ENCODE peak calls at places on chromosomes 1 and 21, in eight cellular contexts. R is nephron progenitor cell; E is islet precursor cell; A is NCI-H82; O is ELF-1; H is HT1080; Z is stimulated activated CD4-positive, alpha-beta T cell treated with anti-CD3 and anti-CD28 coated beads, Interleukin-1b, Interleukin-23, amount 100 ng/mL, for 4 hours; T is NCI-H1694 treated with DMSO at 0.1 percent for 48 hours. J is an unnamed sample.

GRCh38 chr1:151292207-151293030 is 10.3 kb downstream of the ZNF687 start:
- DNase-seq in R (no peak), E (no peak), A (peak; percentile 26), O (no peak), H (no peak), Z (no peak), T (peak; percentile 66), J (no peak)

GRCh38 chr21:38165466-38166213 is 91.2 kb upstream of the KCNJ15 start:
- DNase-seq in R (no peak), E (no peak), A (no peak), O (no peak), H (no peak), Z (no peak), T (peak; percentile 42), J (no peak)

GRCh38 chr1:234925440-234926251 is 203.0 kb downstream of the TOMM20 start:
- DNase-seq in R (no peak), E (peak; percentile 96), A (no peak), O (peak; percentile 77), H (peak; percentile 99), Z (no peak), T (no peak), J (no peak)

GRCh38 chr1:1399870-1400575 is 888 bp upstream of the CCNL2 start:
- DNase-seq in R (no peak), E (no peak), A (peak; percentile 75), O (peak; percentile 47), H (no peak), Z (no peak), T (no peak), J (peak; percentile 52)

GRCh38 chr1:155697046-155697445 is 8.2 kb downstream of the DAP3 start:
- DNase-seq in R (no peak), E (no peak), A (peak; percentile 15), O (no peak), H (no peak), Z (no peak), T (no peak), J (no peak)

GRCh38 chr21:30044447-30045064 is 104.8 kb upstream of the GRIK1 start:
- DNase-seq in R (peak; percentile 37), E (no peak), A (peak; percentile 53), O (no peak), H (no peak), Z (no peak), T (peak; percentile 11), J (no peak)

GRCh38 chr1:18463984-18464664 is 16.6 kb upstream of the KLHDC7A start:
- DNase-seq in R (no peak), E (no peak), A (no peak), O (no peak), H (no peak), Z (no peak), T (no peak), J (no peak)

GRCh38 chr1:198845851-198846250 is 207.0 kb downstream of the PTPRC start:
- DNase-seq in R (no peak), E (no peak), A (no peak), O (no peak), H (peak; percentile 66), Z (no peak), T (no peak), J (no peak)

GRCh38 chr1:9996624-9997582 is at the start of gene RBP7:
- DNase-seq in R (peak; percentile 51), E (peak; percentile 67), A (peak; percentile 70), O (peak; percentile 24), H (no peak), Z (peak; percentile 2), T (no peak), J (peak; percentile 42)

GRCh38 chr1:37726191-37726590 is 33.9 kb downstream of the CDCA8 start:
- DNase-seq in R (no peak), E (peak; percentile 49), A (peak; percentile 50), O (no peak), H (no peak), Z (no peak), T (no peak), J (no peak)

GRCh38 chr1:119279441-119280415 is 88.9 kb upstream of the HAO2 start:
- DNase-seq in R (no peak), E (no peak), A (peak; percentile 34), O (no peak), H (peak; percentile 88), Z (no peak), T (no peak), J (no peak)

GRCh38 chr1:183070923-183071618 is 47.9 kb downstream of the LAMC1 start:
- DNase-seq in R (no peak), E (no peak), A (no peak), O (no peak), H (peak; percentile 76), Z (no peak), T (no peak), J (no peak)

GRCh38 chr1:185998391-185998790 is 264.2 kb downstream of the HMCN1 start:
- DNase-seq in R (no peak), E (no peak), A (peak; percentile 44), O (peak; percentile 1), H (no peak), Z (no peak), T (no peak), J (no peak)

GRCh38 chr1:28878796-28879195 is 35.6 kb upstream of the EPB41 start:
- DNase-seq in R (no peak), E (no peak), A (no peak), O (no peak), H (no peak), Z (no peak), T (no peak), J (no peak)

GRCh38 chr1:178238722-178239510 is 145.0 kb downstream of the RASAL2 start:
- DNase-seq in R (no peak), E (no peak), A (no peak), O (no peak), H (peak; percentile 99), Z (no peak), T (no peak), J (no peak)

J was measured in activated naive CD8-positive, alpha-beta T cell treated with anti-CD3 and anti-CD28 coated beads, Interleukin-2, amount 10 ng/mL, durations not matched to agents 7 days and 5 days.